ENCODE peak calls at places on chromosomes 3 and 15, in nine cellular contexts. One of them, this sample, is unnamed.

GRCh38 chr15:87733005-87733404 is 523.5 kb downstream of the NTRK3 start:
- DNase-seq in AG08396: no peak
- DNase-seq in Kasumi-1: no peak
- DNase-seq in upper lobe of right lung: no peak
- DNase-seq in body of pancreas: no peak
- DNase-seq in GM12865: no peak
- DNase-seq in tibial nerve: no peak
- DNase-seq in Ammon's horn: no peak
- DNase-seq in NB4: no peak
- DNase-seq in this sample: no peak

GRCh38 chr15:58424722-58425121 is 7.1 kb upstream of the LIPC start:
- DNase-seq in body of pancreas: no peak
- DNase-seq in upper lobe of right lung: no peak
- DNase-seq in Ammon's horn: no peak
- DNase-seq in GM12865: no peak
- DNase-seq in Kasumi-1: no peak
- DNase-seq in tibial nerve: no peak
- DNase-seq in AG08396: no peak
- DNase-seq in NB4: no peak
- DNase-seq in this sample: no peak

GRCh38 chr3:143707848-143708247 is 140.4 kb downstream of the SLC9A9 start:
- DNase-seq in tibial nerve: no peak
- DNase-seq in AG08396: no peak
- DNase-seq in Kasumi-1: no peak
- DNase-seq in body of pancreas: no peak
- DNase-seq in GM12865: no peak
- DNase-seq in Ammon's horn: no peak
- DNase-seq in upper lobe of right lung: no peak
- DNase-seq in NB4: no peak
- DNase-seq in this sample: no peak

GRCh38 chr15:63244976-63245645 is 32.3 kb upstream of the APH1B start:
- DNase-seq in GM12865: peak
- DNase-seq in NB4: no peak
- DNase-seq in tibial nerve: no peak
- DNase-seq in body of pancreas: no peak
- DNase-seq in upper lobe of right lung: no peak
- DNase-seq in Kasumi-1: no peak
- DNase-seq in AG08396: no peak
- DNase-seq in Ammon's horn: no peak
- DNase-seq in this sample: no peak

GRCh38 chr3:45938858-45939257 is 4.4 kb upstream of the CXCR6 start:
- DNase-seq in tibial nerve: peak
- DNase-seq in NB4: peak
- DNase-seq in body of pancreas: peak
- DNase-seq in Ammon's horn: peak
- DNase-seq in GM12865: peak
- DNase-seq in upper lobe of right lung: peak
- DNase-seq in AG08396: peak
- DNase-seq in Kasumi-1: peak
- DNase-seq in this sample: peak

GRCh38 chr3:170751083-170751893 is 118.7 kb downstream of the RPL22L1 start:
- DNase-seq in Kasumi-1: no peak
- DNase-seq in upper lobe of right lung: no peak
- DNase-seq in NB4: no peak
- DNase-seq in AG08396: peak
- DNase-seq in Ammon's horn: no peak
- DNase-seq in body of pancreas: peak
- DNase-seq in GM12865: no peak
- DNase-seq in tibial nerve: peak
- DNase-seq in this sample: no peak

GRCh38 chr3:112297714-112298113 is 3.7 kb upstream of the SLC9C1 start:
- DNase-seq in AG08396: no peak
- DNase-seq in Kasumi-1: peak
- DNase-seq in tibial nerve: no peak
- DNase-seq in GM12865: peak
- DNase-seq in body of pancreas: no peak
- DNase-seq in Ammon's horn: no peak
- DNase-seq in upper lobe of right lung: no peak
- DNase-seq in NB4: no peak
- DNase-seq in this sample: no peak

GRCh38 chr3:54830658-54831057 is 97.2 kb downstream of the LRTM1 start:
- DNase-seq in upper lobe of right lung: no peak
- DNase-seq in GM12865: peak
- DNase-seq in Ammon's horn: no peak
- DNase-seq in Kasumi-1: peak
- DNase-seq in tibial nerve: no peak
- DNase-seq in NB4: peak
- DNase-seq in body of pancreas: peak
- DNase-seq in AG08396: peak
- DNase-seq in this sample: no peak

GRCh38 chr15:69557340-69558137 is 104.9 kb downstream of the RPLP1 start:
- DNase-seq in body of pancreas: peak
- DNase-seq in Kasumi-1: no peak
- DNase-seq in GM12865: no peak
- DNase-seq in tibial nerve: no peak
- DNase-seq in NB4: no peak
- DNase-seq in AG08396: peak
- DNase-seq in Ammon's horn: peak
- DNase-seq in upper lobe of right lung: no peak
- DNase-seq in this sample: no peak

GRCh38 chr3:157107037-157107436 is 52.9 kb downstream of the CCNL1 start:
- DNase-seq in Ammon's horn: no peak
- DNase-seq in AG08396: no peak
- DNase-seq in tibial nerve: no peak
- DNase-seq in NB4: no peak
- DNase-seq in Kasumi-1: no peak
- DNase-seq in upper lobe of right lung: no peak
- DNase-seq in body of pancreas: no peak
- DNase-seq in GM12865: no peak
- DNase-seq in this sample: no peak

GRCh38 chr3:72329354-72329753 is 518.9 kb downstream of the SHQ1 start:
- DNase-seq in NB4: no peak
- DNase-seq in body of pancreas: peak
- DNase-seq in Kasumi-1: no peak
- DNase-seq in Ammon's horn: peak
- DNase-seq in upper lobe of right lung: no peak
- DNase-seq in GM12865: no peak
- DNase-seq in AG08396: peak
- DNase-seq in tibial nerve: no peak
- DNase-seq in this sample: peak

GRCh38 chr3:18153571-18154173 is 271.5 kb downstream of the SATB1 start:
- DNase-seq in AG08396: peak
- DNase-seq in Kasumi-1: no peak
- DNase-seq in upper lobe of right lung: no peak
- DNase-seq in body of pancreas: peak
- DNase-seq in tibial nerve: no peak
- DNase-seq in GM12865: no peak
- DNase-seq in Ammon's horn: no peak
- DNase-seq in NB4: peak
- DNase-seq in this sample: no peak

GRCh38 chr3:110362756-110363155 is 708.9 kb upstream of the NECTIN3 start:
- DNase-seq in NB4: no peak
- DNase-seq in tibial nerve: no peak
- DNase-seq in upper lobe of right lung: no peak
- DNase-seq in AG08396: no peak
- DNase-seq in body of pancreas: no peak
- DNase-seq in Kasumi-1: no peak
- DNase-seq in Ammon's horn: no peak
- DNase-seq in GM12865: no peak
- DNase-seq in this sample: no peak

GRCh38 chr15:40310001-40310959 is 2.5 kb upstream of the PLCB2 start:
- DNase-seq in NB4: peak
- DNase-seq in Kasumi-1: peak
- DNase-seq in body of pancreas: peak
- DNase-seq in Ammon's horn: peak
- DNase-seq in tibial nerve: no peak
- DNase-seq in AG08396: peak
- DNase-seq in upper lobe of right lung: peak
- DNase-seq in GM12865: peak
- DNase-seq in this sample: peak

GRCh38 chr15:101320501-101321052 is 25.5 kb upstream of the SNRPA1 start:
- DNase-seq in Ammon's horn: peak
- DNase-seq in Kasumi-1: peak
- DNase-seq in NB4: peak
- DNase-seq in AG08396: peak
- DNase-seq in upper lobe of right lung: peak
- DNase-seq in GM12865: peak
- DNase-seq in tibial nerve: peak
- DNase-seq in body of pancreas: no peak
- DNase-seq in this sample: no peak

GRCh38 chr3:154967090-154967489 is 113.0 kb upstream of the MME start:
- DNase-seq in body of pancreas: no peak
- DNase-seq in Ammon's horn: no peak
- DNase-seq in tibial nerve: no peak
- DNase-seq in NB4: no peak
- DNase-seq in upper lobe of right lung: no peak
- DNase-seq in GM12865: no peak
- DNase-seq in Kasumi-1: no peak
- DNase-seq in AG08396: no peak
- DNase-seq in this sample: no peak

GRCh38 chr15:100205549-100206295 is 136.1 kb downstream of the ADAMTS17 start:
- DNase-seq in Ammon's horn: no peak
- DNase-seq in NB4: no peak
- DNase-seq in Kasumi-1: no peak
- DNase-seq in AG08396: no peak
- DNase-seq in GM12865: no peak
- DNase-seq in tibial nerve: no peak
- DNase-seq in body of pancreas: no peak
- DNase-seq in upper lobe of right lung: no peak
- DNase-seq in this sample: no peak

GRCh38 chr15:27783668-27784067 is 315.4 kb downstream of the OCA2 start:
- DNase-seq in body of pancreas: no peak
- DNase-seq in tibial nerve: no peak
- DNase-seq in Ammon's horn: no peak
- DNase-seq in NB4: no peak
- DNase-seq in upper lobe of right lung: no peak
- DNase-seq in GM12865: no peak
- DNase-seq in Kasumi-1: no peak
- DNase-seq in AG08396: no peak
- DNase-seq in this sample: no peak

GRCh38 chr15:99303881-99304280 is 52.6 kb downstream of the LRRC28 start:
- DNase-seq in AG08396: no peak
- DNase-seq in tibial nerve: no peak
- DNase-seq in GM12865: no peak
- DNase-seq in upper lobe of right lung: no peak
- DNase-seq in NB4: no peak
- DNase-seq in Ammon's horn: no peak
- DNase-seq in body of pancreas: no peak
- DNase-seq in Kasumi-1: no peak
- DNase-seq in this sample: no peak

GRCh38 chr15:50773389-50773788 is 7.9 kb upstream of the SPPL2A start:
- DNase-seq in Ammon's horn: no peak
- DNase-seq in body of pancreas: no peak
- DNase-seq in tibial nerve: no peak
- DNase-seq in NB4: no peak
- DNase-seq in AG08396: no peak
- DNase-seq in Kasumi-1: no peak
- DNase-seq in upper lobe of right lung: no peak
- DNase-seq in GM12865: no peak
- DNase-seq in this sample: no peak

GRCh38 chr3:50254577-50255250 is 14.2 kb upstream of the SEMA3B start:
- DNase-seq in AG08396: no peak
- DNase-seq in tibial nerve: peak
- DNase-seq in body of pancreas: no peak
- DNase-seq in Ammon's horn: no peak
- DNase-seq in upper lobe of right lung: peak
- DNase-seq in Kasumi-1: no peak
- DNase-seq in NB4: peak
- DNase-seq in GM12865: no peak
- DNase-seq in this sample: no peak

GRCh38 chr3:15399970-15400369 is 27.4 kb downstream of the METTL6 start:
- DNase-seq in upper lobe of right lung: no peak
- DNase-seq in body of pancreas: no peak
- DNase-seq in Ammon's horn: no peak
- DNase-seq in NB4: no peak
- DNase-seq in tibial nerve: no peak
- DNase-seq in Kasumi-1: no peak
- DNase-seq in AG08396: no peak
- DNase-seq in GM12865: no peak
- DNase-seq in this sample: no peak

GRCh38 chr3:184491011-184491576 is 70.5 kb upstream of the EPHB3 start:
- DNase-seq in Kasumi-1: no peak
- DNase-seq in AG08396: no peak
- DNase-seq in tibial nerve: no peak
- DNase-seq in upper lobe of right lung: peak
- DNase-seq in NB4: no peak
- DNase-seq in Ammon's horn: no peak
- DNase-seq in body of pancreas: peak
- DNase-seq in GM12865: no peak
- DNase-seq in this sample: no peak

GRCh38 chr3:148513066-148513671 is 184.5 kb upstream of the AGTR1 start:
- DNase-seq in AG08396: peak
- DNase-seq in Ammon's horn: no peak
- DNase-seq in upper lobe of right lung: no peak
- DNase-seq in Kasumi-1: no peak
- DNase-seq in GM12865: no peak
- DNase-seq in tibial nerve: no peak
- DNase-seq in NB4: no peak
- DNase-seq in body of pancreas: no peak
- DNase-seq in this sample: no peak